ENCODE peak calls at places on chromosomes 2 and 18, in seven cellular contexts. O, X, A, M, J, Z and V are unnamed samples.

GRCh38 chr2:188042412-188042811 is 249.3 kb upstream of the GULP1 start:
- DNase-seq in O (no peak), X (no peak), A (no peak), M (no peak), J (no peak), Z (peak; percentile 76), V (no peak)

GRCh38 chr2:168565112-168565511 is 109.0 kb downstream of the CERS6 start:
- DNase-seq in Z (peak; percentile 15), J (no peak), X (no peak), O (peak; percentile 48), M (no peak), A (no peak), V (peak; percentile 78)

GRCh38 chr18:8809514-8809913 is 104.2 kb downstream of the MTCL1 start:
- DNase-seq in O (no peak), X (no peak), M (no peak), Z (no peak), A (no peak), J (no peak), V (no peak)

GRCh38 chr2:73172963-73173362 is 29.4 kb upstream of the NOTO start:
- DNase-seq in J (no peak), Z (no peak), A (no peak), X (no peak), O (no peak), M (no peak), V (peak; percentile 33)

GRCh38 chr18:63237911-63238710 is 81.5 kb downstream of the BCL2 start:
- DNase-seq in M (no peak), Z (peak; percentile 92), X (peak; percentile 74), A (peak; percentile 81), O (peak; percentile 71), J (no peak), V (peak; percentile 39)

GRCh38 chr2:140085674-140086073 is 1305.5 kb upstream of the NXPH2 start:
- DNase-seq in J (no peak), X (no peak), A (peak; percentile 21), Z (peak; percentile 38), M (no peak), O (no peak), V (no peak)

GRCh38 chr2:190190507-190190906 is 128.0 kb upstream of the MSTN start:
- DNase-seq in J (no peak), A (no peak), O (no peak), X (no peak), M (no peak), Z (no peak), V (no peak)

GRCh38 chr2:126885701-126886121 is 13.0 kb upstream of the TEX51 start:
- DNase-seq in Z (no peak), X (peak; percentile 44), M (no peak), J (no peak), O (no peak), A (no peak), V (no peak)

GRCh38 chr18:50816767-50817166 is 3.0 kb downstream of the MRO start:
- DNase-seq in A (no peak), M (no peak), O (no peak), J (no peak), X (no peak), Z (no peak), V (no peak)

GRCh38 chr2:163779970-163780597 is 44.3 kb upstream of the FIGN start:
- DNase-seq in X (no peak), Z (no peak), J (no peak), O (no peak), M (no peak), A (no peak), V (no peak)

GRCh38 chr2:217279571-217279970 is 419.7 kb upstream of the TNP1 start:
- DNase-seq in X (no peak), J (no peak), O (peak; percentile 88), M (no peak), Z (peak; percentile 31), A (no peak), V (no peak)

GRCh38 chr2:238203104-238203972 is at the start of gene ILKAP:
- DNase-seq in J (peak; percentile 90), O (peak; percentile 19), Z (peak; percentile 87), M (peak; percentile 82), A (peak; percentile 73), X (peak; percentile 93), V (peak; percentile 14)

GRCh38 chr2:212027681-212028628 is 510.6 kb downstream of the ERBB4 start:
- DNase-seq in Z (no peak), M (no peak), A (no peak), O (peak; percentile 72), J (no peak), X (no peak), V (no peak)

GRCh38 chr18:40911582-40912254 is 1043.3 kb upstream of the PIK3C3 start:
- DNase-seq in A (no peak), O (peak; percentile 9), Z (no peak), X (no peak), M (no peak), J (no peak), V (no peak)

GRCh38 chr2:180124273-180124881 is 117.3 kb upstream of the CWC22 start:
- DNase-seq in J (peak; percentile 70), Z (peak; percentile 73), X (no peak), O (peak; percentile 55), A (peak; percentile 76), M (peak; percentile 14), V (no peak)